ENCODE peak calls at places on chromosomes 3 and 15, in four cellular contexts. P is body of pancreas, F is left ventricle myocardium inferior, S is psoas muscle. G is an unnamed sample.
A peak's percentile ranks its signal among the peaks of the same experiment; 100 is the strongest.

GRCh38 chr15:32856753-32857152 is 138.9 kb downstream of the GREM1 start:
- DNase-seq in P (no peak), F (no peak), S (no peak), G (no peak)

GRCh38 chr3:170043506-170043905 is 5.7 kb downstream of the GPR160 start:
- DNase-seq in P (no peak), F (no peak), S (no peak), G (no peak)

GRCh38 chr3:87977765-87978164 is 81.0 kb downstream of the CGGBP1 start:
- DNase-seq in P (no peak), F (no peak), S (no peak), G (no peak)

GRCh38 chr15:30791776-30792175 is 111.9 kb upstream of the FAN1 start:
- DNase-seq in P (no peak), F (no peak), S (no peak), G (no peak)

GRCh38 chr15:45732544-45733130 is 97.8 kb downstream of the SQOR start:
- DNase-seq in P (no peak), F (peak; percentile 34), S (no peak), G (no peak)

GRCh38 chr3:104554409-104554808 is 812.3 kb upstream of the ALCAM start:
- DNase-seq in P (no peak), F (no peak), S (no peak), G (no peak)

GRCh38 chr3:129278970-129279906 is 568 bp downstream of the HMCES start:
- DNase-seq in P (peak; percentile 30), F (peak; percentile 34), S (peak; percentile 52), G (peak; percentile 25)

GRCh38 chr15:101089579-101090459 is 162.0 kb downstream of the CHSY1 start:
- DNase-seq in P (no peak), F (no peak), S (no peak), G (no peak)

GRCh38 chr15:54580643-54581042 is 602.4 kb downstream of the UNC13C start:
- DNase-seq in P (no peak), F (no peak), S (no peak), G (no peak)

GRCh38 chr3:50260942-50261441 is 8.0 kb upstream of the SEMA3B start:
- DNase-seq in P (no peak), F (no peak), S (no peak), G (no peak)

GRCh38 chr3:12356175-12356574 is 67.3 kb downstream of the PPARG start:
- DNase-seq in P (no peak), F (no peak), S (no peak), G (no peak)

GRCh38 chr3:141845407-141846049 is 30.9 kb upstream of the ATP1B3 start:
- DNase-seq in P (no peak), F (no peak), S (no peak), G (no peak)

GRCh38 chr3:31610700-31611275 is 78.1 kb downstream of the STT3B start:
- DNase-seq in P (no peak), F (no peak), S (no peak), G (no peak)

GRCh38 chr3:18446067-18446793 is 21.1 kb upstream of the SATB1 start:
- DNase-seq in P (no peak), F (no peak), S (no peak), G (no peak)

GRCh38 chr3:116691041-116691440 is 18.5 kb upstream of the TUSC7 start:
- DNase-seq in P (no peak), F (no peak), S (no peak), G (no peak)

GRCh38 chr3:182713743-182714517 is 79.4 kb upstream of the ATP11B start:
- DNase-seq in P (no peak), F (no peak), S (no peak), G (no peak)

GRCh38 chr15:92619380-92620101 is 36.0 kb downstream of the FAM174B start:
- DNase-seq in P (no peak), F (no peak), S (no peak), G (no peak)

GRCh38 chr15:42118650-42119531 is 24.5 kb upstream of the PLA2G4D start:
- DNase-seq in P (no peak), F (no peak), S (no peak), G (no peak)

GRCh38 chr3:29694783-29695182 is 413.9 kb downstream of the RBMS3 start:
- DNase-seq in P (no peak), F (no peak), S (no peak), G (no peak)

GRCh38 chr3:47394140-47394855 is 13.5 kb downstream of the PTPN23 start:
- DNase-seq in P (no peak), F (no peak), S (no peak), G (no peak)

GRCh38 chr3:194423317-194423716 is 24.3 kb upstream of the GP5 start:
- DNase-seq in P (no peak), F (no peak), S (no peak), G (no peak)

GRCh38 chr3:63779227-63779626 is 39.9 kb upstream of the C3orf49 start:
- DNase-seq in P (no peak), F (no peak), S (no peak), G (no peak)

GRCh38 chr15:84747423-84748273 is 744 bp upstream of the ZNF592 start:
- DNase-seq in P (peak; percentile 78), F (peak; percentile 79), S (peak; percentile 85), G (peak; percentile 63)

GRCh38 chr3:185825639-185826481 is 1.0 kb upstream of the IGF2BP2 start:
- DNase-seq in P (peak; percentile 47), F (peak; percentile 36), S (peak; percentile 20), G (no peak)

GRCh38 chr15:32956006-32956405 is 238.2 kb downstream of the GREM1 start:
- DNase-seq in P (no peak), F (no peak), S (no peak), G (no peak)

GRCh38 chr15:41011055-41011815 is 58.0 kb downstream of the CHAC1 start:
- DNase-seq in P (no peak), F (no peak), S (no peak), G (no peak)

GRCh38 chr3:38479431-38480092 is 16.6 kb upstream of the EXOG start:
- DNase-seq in P (peak; percentile 75), F (peak; percentile 48), S (peak; percentile 66), G (no peak)

GRCh38 chr15:43508421-43508820 is 9.0 kb upstream of the MAP1A start:
- DNase-seq in P (no peak), F (no peak), S (no peak), G (no peak)

GRCh38 chr3:9500108-9501050 is 53.2 kb downstream of the LHFPL4 start:
- DNase-seq in P (peak; percentile 53), F (peak; percentile 53), S (peak; percentile 47), G (peak; percentile 4)

GRCh38 chr15:80152180-80152895 is 461 bp upstream of the FAH start:
- DNase-seq in P (peak; percentile 96), F (peak; percentile 97), S (peak; percentile 98), G (peak; percentile 90)

GRCh38 chr15:100897873-100898490 is 18.4 kb downstream of the ALDH1A3 start:
- DNase-seq in P (no peak), F (no peak), S (no peak), G (no peak)

GRCh38 chr3:138359137-138359536 is 10.8 kb downstream of the MRAS start:
- DNase-seq in P (no peak), F (no peak), S (no peak), G (no peak)

GRCh38 chr3:141410861-141411771 is 42.8 kb downstream of the ZBTB38 start:
- DNase-seq in P (no peak), F (no peak), S (no peak), G (no peak)

GRCh38 chr3:30605706-30606300 is 598 bp upstream of the TGFBR2 start:
- DNase-seq in P (no peak), F (no peak), S (no peak), G (no peak)

GRCh38 chr15:79673416-79674123 is 223.2 kb downstream of the MTHFS start:
- DNase-seq in P (no peak), F (no peak), S (no peak), G (no peak)

GRCh38 chr3:20099020-20099539 is 58.8 kb downstream of the KAT2B start:
- DNase-seq in P (no peak), F (no peak), S (no peak), G (no peak)

GRCh38 chr3:9308298-9308990 is 54.4 kb upstream of the THUMPD3 start:
- DNase-seq in P (no peak), F (no peak), S (no peak), G (no peak)

DNA sequence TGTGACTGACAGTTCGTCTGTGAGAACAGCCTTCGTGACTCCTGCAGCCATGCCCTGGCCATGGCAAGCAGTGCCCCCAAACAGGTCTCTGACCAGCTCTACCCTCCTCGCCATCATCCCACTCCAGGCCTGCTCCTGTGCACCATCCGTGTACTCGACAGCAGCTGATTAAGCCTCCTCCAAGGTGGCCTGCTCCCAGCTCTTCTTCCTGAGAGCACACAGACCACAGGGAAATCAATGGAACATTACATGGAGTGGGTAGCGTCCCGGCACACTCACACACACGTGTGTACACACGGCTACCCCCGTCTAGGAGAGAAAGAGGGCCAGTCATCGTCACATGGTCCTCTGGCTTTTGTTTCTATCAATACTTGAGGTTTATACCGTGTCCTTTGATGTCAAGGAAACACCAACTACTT is 21.1 kb downstream of the ANXA2 start:
- DNase-seq in P (no peak), F (no peak), S (no peak), G (no peak)
- H3K4me1 ChIP-seq in P (peaks cover 57% of the 10 kb centered on the region), F (peaks cover 94% of the 10 kb centered on the region), S (peaks cover 85% of the 10 kb centered on the region), G (no peaks in the 10 kb centered on the region)

GRCh38 chr15:58441376-58442070 is 9.7 kb downstream of the LIPC start:
- DNase-seq in P (no peak), F (no peak), S (no peak), G (no peak)
- H3K4me1 ChIP-seq in P (peaks cover 34% of the 10 kb centered on the region), F (peaks cover 56% of the 10 kb centered on the region), S (peaks cover 32% of the 10 kb centered on the region), G (no peaks in the 10 kb centered on the region)

DNA sequence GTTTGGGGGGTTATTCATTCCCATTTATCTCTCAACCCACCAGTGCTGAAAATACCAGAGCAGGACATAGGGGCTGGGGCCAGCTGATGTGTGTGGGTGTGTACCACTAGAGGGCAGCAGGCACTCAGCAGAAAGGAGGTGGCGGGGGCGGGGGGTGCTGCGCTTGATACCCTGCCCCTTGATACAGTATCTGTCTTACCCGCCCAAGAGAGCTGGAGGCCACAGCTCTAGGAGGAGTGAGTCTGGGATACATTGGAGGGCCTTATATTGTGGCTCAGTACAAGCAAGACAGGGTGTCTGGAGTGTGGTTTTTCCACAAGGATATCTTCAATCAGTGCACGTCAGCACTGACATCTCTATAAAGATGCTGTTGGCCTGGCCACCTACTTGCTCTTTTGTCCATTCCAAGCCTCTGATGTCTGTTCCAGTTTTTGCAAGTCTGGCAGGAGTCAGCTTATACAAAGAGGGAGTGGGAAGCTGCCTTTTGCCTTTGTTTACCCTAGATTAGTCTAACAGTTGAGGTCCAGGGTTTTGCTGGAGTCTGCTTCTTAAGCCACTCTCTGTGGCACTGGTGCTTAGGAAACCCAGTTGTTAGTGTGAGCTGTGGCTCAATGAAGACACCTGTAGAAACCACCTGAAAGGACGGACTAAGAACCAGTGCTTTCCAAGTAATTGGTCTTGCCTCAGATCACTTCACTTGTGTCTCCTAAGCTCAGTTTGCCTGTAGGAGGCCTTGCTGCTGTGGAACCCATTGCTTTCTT is 1.5 kb upstream of the RBM15B start:
- DNase-seq in P (peak; percentile 57), F (peak; percentile 50), S (peak; percentile 46), G (peak; percentile 46)
- H3K4me1 ChIP-seq in P (peaks cover 79% of the 10 kb centered on the region), F (peaks cover 87% of the 10 kb centered on the region), S (peaks cover 49% of the 10 kb centered on the region), G (peaks cover 55% of the 10 kb centered on the region)

DNA sequence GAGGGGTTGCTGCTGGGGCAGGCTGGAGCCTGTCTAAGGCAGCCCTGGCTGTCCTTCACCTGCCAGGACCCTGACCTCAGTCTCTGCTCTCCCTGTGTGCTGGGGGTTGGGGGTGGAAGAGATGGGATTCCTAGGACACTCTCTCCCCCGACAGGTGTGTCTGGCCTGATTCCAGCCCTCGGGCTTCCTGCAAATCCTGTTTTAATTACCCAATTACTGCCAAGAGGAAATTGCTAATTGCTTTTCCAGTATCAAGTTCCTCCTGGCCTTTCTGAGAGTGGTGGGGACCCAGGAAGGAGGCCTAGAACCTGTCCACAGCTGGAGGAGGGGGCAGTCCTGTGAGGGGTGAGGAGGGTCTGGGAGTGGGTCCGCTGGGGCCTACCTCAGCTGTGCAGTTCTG is 15.8 kb downstream of the PLXNA1 start:
- DNase-seq in P (no peak), F (no peak), S (no peak), G (no peak)
- H3K4me1 ChIP-seq in P (peaks cover 24% of the 10 kb centered on the region), F (peaks cover 89% of the 10 kb centered on the region), S (peaks cover 31% of the 10 kb centered on the region), G (no peaks in the 10 kb centered on the region)